ENCODE peak calls at places on chromosomes 16 and 17, in seven cellular contexts. M is neuronal stem cell, P is brain microvascular endothelial cell, D is aorta, H is tibial artery, Q is heart left ventricle, L is mammary epithelial cell. Z is an unnamed sample. For H3K36me3, the result is how much of the 10 kb centered on the place peaks cover.

GRCh38 chr17:27529230-27529796 is 73.1 kb downstream of the KSR1 start:
- DNase-seq in Q (no peak), H (no peak), M (no peak), P (no peak), L (no peak), D (no peak), Z (no peak)

GRCh38 chr17:38867179-38867994 is 2.5 kb upstream of the LASP1 start:
- DNase-seq in H (peak), M (peak), D (no peak), L (peak), P (peak), Q (peak), Z (peak)

GRCh38 chr17:60640503-60640902 is 37.1 kb upstream of the BCAS3 start:
- DNase-seq in H (no peak), D (no peak), M (peak), P (no peak), L (no peak), Q (no peak), Z (no peak)

GRCh38 chr16:59748531-59748930 is 1014.4 kb upstream of the GOT2 start:
- DNase-seq in P (no peak), D (no peak), Q (no peak), H (no peak), M (no peak), L (no peak), Z (no peak)

GRCh38 chr16:27759301-27759871 is 209.4 kb downstream of the KATNIP start:
- DNase-seq in D (no peak), Q (no peak), P (peak), H (no peak), L (peak), M (no peak), Z (no peak)

GRCh38 chr16:10931977-10932632 is 10.2 kb downstream of the DEXI start:
- DNase-seq in P (no peak), L (no peak), H (no peak), D (no peak), M (no peak), Q (no peak), Z (no peak)

GRCh38 chr17:63399856-63400255 is 46.2 kb downstream of the CYB561 start:
- DNase-seq in M (no peak), Q (peak), H (peak), D (peak), P (peak), L (no peak), Z (peak)

GRCh38 chr16:30368122-30368791 is 2.0 kb downstream of the TBC1D10B start:
- DNase-seq in M (no peak), P (peak), D (peak), H (peak), L (peak), Q (peak), Z (no peak)

GRCh38 chr17:18937981-18938691 is 13.8 kb upstream of the SLC5A10 start:
- DNase-seq in D (no peak), P (no peak), H (no peak), L (no peak), Q (no peak), M (no peak), Z (no peak)

GRCh38 chr17:72707881-72708280 is 384.6 kb downstream of the SLC39A11 start:
- DNase-seq in L (no peak), M (no peak), D (no peak), Q (no peak), H (no peak), P (no peak), Z (no peak)

GRCh38 chr17:59762022-59762825 is 54.8 kb downstream of the VMP1 start:
- DNase-seq in H (no peak), M (no peak), P (no peak), Q (no peak), L (peak), D (no peak), Z (no peak)

GRCh38 chr17:2943971-2944370 is 119.4 kb downstream of the OR1D5 start:
- DNase-seq in P (no peak), H (no peak), M (no peak), D (peak), Q (no peak), L (no peak), Z (no peak)

GRCh38 chr17:76274559-76274956 is 9.4 kb downstream of the UBALD2 start:
- DNase-seq in H (no peak), L (no peak), D (no peak), P (no peak), M (no peak), Q (no peak), Z (no peak)

GRCh38 chr17:76371656-76372628 is 12.5 kb upstream of the SPHK1 start:
- DNase-seq in H (no peak), P (peak), D (no peak), L (peak), Q (no peak), M (no peak), Z (no peak)

GRCh38 chr16:29852654-29853053 is 10.4 kb downstream of the CDIPT start:
- DNase-seq in D (no peak), H (no peak), Q (no peak), M (no peak), P (no peak), L (no peak), Z (peak)

GRCh38 chr17:17042851-17043667 is 802 bp downstream of the MPRIP start:
- DNase-seq in L (peak), M (peak), D (no peak), H (peak), Q (peak), P (no peak), Z (peak)

GRCh38 chr16:11972128-11972527 is 4.4 kb upstream of the SNX29 start:
- DNase-seq in P (no peak), M (no peak), D (no peak), Q (no peak), L (no peak), H (no peak), Z (no peak)

GRCh38 chr17:39014044-39014794 is 47.0 kb upstream of the FBXO47 start:
- DNase-seq in Q (no peak), L (peak), H (no peak), P (peak), D (no peak), M (no peak), Z (peak)

GRCh38 chr16:85982563-85982939 is 83.6 kb downstream of the IRF8 start:
- DNase-seq in Q (peak), M (no peak), P (no peak), H (peak), D (peak), L (no peak), Z (peak)

GRCh38 chr16:10926094-10926493 is 16.2 kb downstream of the DEXI start:
- DNase-seq in D (no peak), P (no peak), M (no peak), Q (no peak), H (no peak), L (no peak), Z (no peak)

GRCh38 chr16:67161595-67162058 is 1.9 kb downstream of the FBXL8 start:
- DNase-seq in M (no peak), L (no peak), P (no peak), H (no peak), Q (peak), D (no peak), Z (peak)

GRCh38 chr16:14105976-14106375 is 34.9 kb downstream of the MRTFB start:
- DNase-seq in P (no peak), H (no peak), Q (no peak), M (no peak), L (no peak), D (no peak), Z (no peak)

GRCh38 chr16:17802566-17802965 is 331.8 kb upstream of the XYLT1 start:
- DNase-seq in Q (no peak), D (no peak), M (no peak), P (no peak), L (no peak), H (no peak), Z (no peak)

GRCh38 chr17:9670596-9670995 is 25.3 kb downstream of the USP43 start:
- DNase-seq in Q (no peak), L (peak), D (no peak), H (no peak), M (no peak), P (no peak), Z (no peak)

GRCh38 chr17:68613739-68614298 is 12.7 kb upstream of the FAM20A start:
- DNase-seq in D (no peak), P (peak), M (peak), H (no peak), L (peak), Q (no peak), Z (peak)

GRCh38 chr16:59988591-59988990 is 1254.5 kb upstream of the GOT2 start:
- DNase-seq in Q (no peak), D (no peak), P (no peak), M (no peak), H (no peak), L (peak), Z (no peak)

GRCh38 chr16:82031116-82032084 is 3.7 kb upstream of the HSD17B2 start:
- DNase-seq in H (no peak), L (peak), M (peak), P (peak), Q (no peak), D (no peak), Z (no peak)

GRCh38 chr17:65359016-65359415 is 202.4 kb downstream of the AXIN2 start:
- DNase-seq in L (peak), M (no peak), P (peak), Q (no peak), D (no peak), H (no peak), Z (no peak)

GRCh38 chr17:70108166-70108565 is 33.1 kb downstream of the KCNJ16 start:
- DNase-seq in D (no peak), H (no peak), L (no peak), M (no peak), Q (no peak), P (no peak), Z (no peak)

GRCh38 chr16:23502466-23502865 is 7.8 kb downstream of the GGA2 start:
- DNase-seq in Q (no peak), P (no peak), D (no peak), H (no peak), L (no peak), M (no peak), Z (no peak)

GRCh38 chr16:47139561-47140185 is 4.1 kb downstream of the NETO2 start:
- DNase-seq in D (no peak), Q (no peak), L (peak), M (no peak), H (no peak), P (no peak), Z (no peak)

GRCh38 chr17:4892063-4892410 is 7.3 kb upstream of the C17orf107 start:
- DNase-seq in L (no peak), Q (no peak), M (no peak), H (no peak), P (no peak), D (no peak), Z (no peak)
- H3K36me3 ChIP-seq in L (under half), Q (half or more), M (half or more), H (half or more), P (half or more), D (under half), Z (under half)

GRCh38 chr16:50088302-50088701 is 22.5 kb downstream of the HEATR3 start:
- DNase-seq in L (peak), Q (no peak), D (no peak), H (no peak), M (no peak), P (no peak), Z (no peak)
- H3K36me3 ChIP-seq in L (under half), Q (half or more), D (under half), H (half or more), M (under half), P (under half), Z (under half)

GRCh38 chr16:4385789-4386451 is 14.3 kb downstream of the VASN start:
- DNase-seq in M (no peak), L (no peak), H (peak), D (peak), Q (no peak), P (no peak), Z (no peak)
- H3K36me3 ChIP-seq in M (under half), L (under half), H (under half), D (under half), Q (under half), P (under half), Z (under half)

GRCh38 chr17:8441690-8442089 is 6.0 kb downstream of the NDEL1 start:
- DNase-seq in Q (no peak), M (no peak), D (no peak), L (no peak), P (no peak), H (no peak), Z (no peak)
- H3K36me3 ChIP-seq in Q (under half), M (under half), D (under half), L (under half), P (under half), H (under half), Z (under half)

DNA sequence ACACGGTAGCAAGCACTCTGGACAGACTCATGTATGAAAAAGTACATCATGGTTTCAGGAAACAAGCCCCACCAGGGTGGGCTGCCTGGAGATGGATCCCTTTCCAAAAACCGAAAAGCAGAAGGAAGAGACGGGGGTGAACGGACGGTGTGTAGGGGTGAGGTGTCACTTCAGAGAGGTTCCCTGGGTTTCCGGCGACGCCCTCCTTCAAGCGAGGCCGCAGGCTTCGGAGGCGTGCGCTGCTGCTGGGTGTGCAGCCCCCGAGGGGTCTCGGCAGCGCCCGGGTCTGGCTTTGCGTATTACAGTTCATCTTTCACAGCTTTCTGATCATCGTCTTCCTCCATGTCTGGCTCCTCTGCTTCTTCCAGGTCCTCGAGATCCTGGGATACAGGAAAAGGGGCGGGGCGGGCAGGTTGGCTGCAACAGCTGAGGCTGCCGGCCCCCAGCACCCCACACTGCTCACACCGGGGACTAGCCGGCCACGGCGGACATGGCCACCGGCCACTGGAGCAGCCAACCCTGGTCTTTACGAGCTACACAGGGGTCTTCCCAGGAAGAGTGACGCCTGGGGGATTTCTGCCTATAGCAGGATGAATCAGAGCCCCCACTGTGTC is 9.0 kb upstream of the PPP1R27 start:
- DNase-seq in D (no peak), Q (no peak), L (no peak), H (no peak), M (no peak), P (no peak), Z (no peak)
- H3K36me3 ChIP-seq in D (under half), Q (half or more), L (under half), H (half or more), M (half or more), P (half or more), Z (under half)

DNA sequence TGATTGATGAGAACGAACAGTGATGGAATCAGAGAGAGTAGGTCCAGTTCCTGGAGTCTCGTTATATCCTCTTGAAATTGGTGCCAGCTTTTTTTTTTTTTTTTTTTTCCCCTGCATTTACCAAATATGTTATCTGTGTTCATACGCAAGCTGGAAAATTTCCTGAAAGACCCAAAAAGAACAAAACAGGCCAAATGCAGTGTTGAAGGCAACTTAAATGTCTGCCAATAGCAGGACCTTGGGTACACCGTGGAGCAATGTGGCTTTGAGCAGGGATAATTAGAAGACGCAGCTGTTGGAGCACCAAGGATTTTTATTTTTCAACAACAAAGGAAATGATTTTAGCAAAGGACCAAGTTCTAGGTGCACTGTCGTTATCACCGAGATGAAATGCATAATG is 105.0 kb downstream of the ABCC6 start:
- DNase-seq in H (no peak), M (no peak), L (no peak), D (no peak), P (no peak), Q (no peak), Z (no peak)
- H3K36me3 ChIP-seq in H (half or more), M (under half), L (under half), D (under half), P (half or more), Q (half or more), Z (under half)